ENCODE peak calls at places on chromosomes 6 and 20, in four cellular contexts. One of them, this sample, is unnamed.

GRCh38 chr6:168061269-168062210 is 17.5 kb downstream of the FRMD1 start:
- DNase-seq in colonic mucosa: no peak
- DNase-seq in kidney epithelial cell: no peak
- DNase-seq in GM23338: no peak
- DNase-seq in this sample: no peak

GRCh38 chr6:135820340-135820739 is 31.2 kb upstream of the PDE7B start:
- DNase-seq in kidney epithelial cell: no peak
- DNase-seq in GM23338: no peak
- DNase-seq in colonic mucosa: no peak
- DNase-seq in this sample: no peak

GRCh38 chr6:124780621-124781020 is 181.6 kb upstream of the RNF217 start:
- DNase-seq in GM23338: no peak
- DNase-seq in colonic mucosa: no peak
- DNase-seq in kidney epithelial cell: peak; percentile 14
- DNase-seq in this sample: no peak

GRCh38 chr6:6851059-6851658 is 256.6 kb upstream of the RREB1 start:
- DNase-seq in kidney epithelial cell: peak; percentile 57
- DNase-seq in colonic mucosa: peak; percentile 67
- DNase-seq in GM23338: no peak
- DNase-seq in this sample: peak; percentile 66

GRCh38 chr6:81031429-81031828 is 721.1 kb downstream of the TENT5A start:
- DNase-seq in GM23338: no peak
- DNase-seq in colonic mucosa: no peak
- DNase-seq in kidney epithelial cell: no peak
- DNase-seq in this sample: no peak

GRCh38 chr6:157981395-157982296 is at the start of gene SYNJ2:
- DNase-seq in kidney epithelial cell: no peak
- DNase-seq in GM23338: peak; percentile 91
- DNase-seq in colonic mucosa: peak; percentile 89
- DNase-seq in this sample: no peak

GRCh38 chr6:130945401-130945919 is 117.6 kb downstream of the EPB41L2 start:
- DNase-seq in GM23338: peak; percentile 27
- DNase-seq in colonic mucosa: no peak
- DNase-seq in kidney epithelial cell: no peak
- DNase-seq in this sample: no peak

GRCh38 chr20:54084727-54085368 is 14.5 kb upstream of the BCAS1 start:
- DNase-seq in GM23338: no peak
- DNase-seq in colonic mucosa: no peak
- DNase-seq in kidney epithelial cell: no peak
- DNase-seq in this sample: no peak

GRCh38 chr20:17227669-17228623 is 1.1 kb downstream of the PCSK2 start:
- DNase-seq in GM23338: peak; percentile 87
- DNase-seq in colonic mucosa: no peak
- DNase-seq in kidney epithelial cell: no peak
- DNase-seq in this sample: no peak

GRCh38 chr6:144219056-144219685 is 66.0 kb upstream of the UTRN start:
- DNase-seq in colonic mucosa: no peak
- DNase-seq in kidney epithelial cell: peak; percentile 18
- DNase-seq in GM23338: peak; percentile 65
- DNase-seq in this sample: no peak

GRCh38 chr6:107062691-107063090 is 34.7 kb downstream of the MTRES1 start:
- DNase-seq in kidney epithelial cell: no peak
- DNase-seq in colonic mucosa: no peak
- DNase-seq in GM23338: no peak
- DNase-seq in this sample: no peak

GRCh38 chr6:5851261-5851757 is 155.4 kb downstream of the NRN1 start:
- DNase-seq in GM23338: peak; percentile 91
- DNase-seq in colonic mucosa: peak; percentile 78
- DNase-seq in kidney epithelial cell: peak; percentile 29
- DNase-seq in this sample: no peak

GRCh38 chr6:70118670-70119069 is 184.2 kb downstream of the COL9A1 start:
- DNase-seq in kidney epithelial cell: no peak
- DNase-seq in GM23338: no peak
- DNase-seq in colonic mucosa: no peak
- DNase-seq in this sample: no peak

GRCh38 chr6:31541658-31542521 is at the start of gene DDX39B:
- DNase-seq in GM23338: peak; percentile 99
- DNase-seq in colonic mucosa: peak; percentile 96
- DNase-seq in kidney epithelial cell: peak; percentile 91
- DNase-seq in this sample: peak; percentile 83

GRCh38 chr6:163963205-163964120 is 548.9 kb downstream of the QKI start:
- DNase-seq in GM23338: no peak
- DNase-seq in kidney epithelial cell: no peak
- DNase-seq in colonic mucosa: no peak
- DNase-seq in this sample: no peak

GRCh38 chr20:41344938-41345728 is 4.5 kb downstream of the LPIN3 start:
- DNase-seq in kidney epithelial cell: no peak
- DNase-seq in colonic mucosa: no peak
- DNase-seq in GM23338: no peak
- DNase-seq in this sample: no peak

GRCh38 chr6:36615018-36615761 is 21.0 kb downstream of the SRSF3 start:
- DNase-seq in kidney epithelial cell: no peak
- DNase-seq in GM23338: peak; percentile 81
- DNase-seq in colonic mucosa: peak; percentile 40
- DNase-seq in this sample: no peak

GRCh38 chr6:34176261-34177031 is 30.6 kb upstream of the GRM4 start:
- DNase-seq in GM23338: no peak
- DNase-seq in colonic mucosa: no peak
- DNase-seq in kidney epithelial cell: no peak
- DNase-seq in this sample: no peak

GRCh38 chr20:60447703-60448102 is 489.5 kb downstream of the CDH26 start:
- DNase-seq in GM23338: no peak
- DNase-seq in colonic mucosa: no peak
- DNase-seq in kidney epithelial cell: no peak
- DNase-seq in this sample: no peak

GRCh38 chr6:169789146-169789943 is 37.9 kb downstream of the ERMARD start:
- DNase-seq in colonic mucosa: no peak
- DNase-seq in kidney epithelial cell: no peak
- DNase-seq in GM23338: peak; percentile 27
- DNase-seq in this sample: no peak

DNA sequence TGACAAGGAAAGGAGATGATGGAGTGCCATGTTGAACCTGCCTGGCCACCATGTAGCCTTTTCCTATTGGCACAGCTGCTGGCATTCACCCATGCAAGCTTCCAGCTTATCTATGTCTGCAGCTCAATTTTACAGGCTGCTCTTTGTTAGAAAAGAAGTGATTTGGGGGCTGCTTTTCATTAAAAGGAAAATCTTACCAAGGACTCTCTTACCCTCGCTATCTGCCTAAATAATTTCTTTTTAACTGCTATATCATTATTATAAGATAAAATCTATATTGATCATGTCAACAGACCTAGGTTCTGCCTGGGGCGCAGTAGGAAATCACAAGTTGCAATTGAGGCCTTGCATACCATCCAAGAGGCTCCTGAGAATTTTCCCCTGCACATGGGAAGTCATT is 167.2 kb downstream of the SYNDIG1 start:
- DNase-seq in kidney epithelial cell: no peak
- DNase-seq in GM23338: no peak
- DNase-seq in colonic mucosa: no peak
- DNase-seq in this sample: no peak
- H3K4me3 ChIP-seq in kidney epithelial cell: no peak overlapping the region
- H3K4me3 ChIP-seq in GM23338: no peak overlapping the region
- H3K4me3 ChIP-seq in colonic mucosa: no peak overlapping the region
- H3K4me3 ChIP-seq in this sample: no peak overlapping the region

GRCh38 chr6:15058200-15059070 is 187.4 kb upstream of the JARID2 start:
- DNase-seq in GM23338: peak; percentile 48
- DNase-seq in colonic mucosa: no peak
- DNase-seq in kidney epithelial cell: no peak
- DNase-seq in this sample: no peak
- TF ChIP-seq CTCF in GM23338: peak; percentile 62
- TF ChIP-seq CTCF in colonic mucosa: no peak
- TF ChIP-seq CTCF in kidney epithelial cell: no peak
- TF ChIP-seq CTCF in this sample: no peak

GRCh38 chr20:10986586-10986985 is 312.8 kb upstream of the JAG1 start:
- DNase-seq in kidney epithelial cell: no peak
- DNase-seq in GM23338: no peak
- DNase-seq in colonic mucosa: no peak
- DNase-seq in this sample: no peak

GRCh38 chr20:10984899-10985298 is 311.1 kb upstream of the JAG1 start:
- DNase-seq in colonic mucosa: no peak
- DNase-seq in GM23338: no peak
- DNase-seq in kidney epithelial cell: no peak
- DNase-seq in this sample: no peak

GRCh38 chr20:10982692-10983091 is 308.9 kb upstream of the JAG1 start:
- DNase-seq in colonic mucosa: peak; percentile 25
- DNase-seq in kidney epithelial cell: peak; percentile 87
- DNase-seq in GM23338: no peak
- DNase-seq in this sample: peak; percentile 88

GRCh38 chr20:10985536-10985935 is 311.7 kb upstream of the JAG1 start:
- DNase-seq in kidney epithelial cell: no peak
- DNase-seq in GM23338: no peak
- DNase-seq in colonic mucosa: no peak
- DNase-seq in this sample: peak; percentile 62

DNA sequence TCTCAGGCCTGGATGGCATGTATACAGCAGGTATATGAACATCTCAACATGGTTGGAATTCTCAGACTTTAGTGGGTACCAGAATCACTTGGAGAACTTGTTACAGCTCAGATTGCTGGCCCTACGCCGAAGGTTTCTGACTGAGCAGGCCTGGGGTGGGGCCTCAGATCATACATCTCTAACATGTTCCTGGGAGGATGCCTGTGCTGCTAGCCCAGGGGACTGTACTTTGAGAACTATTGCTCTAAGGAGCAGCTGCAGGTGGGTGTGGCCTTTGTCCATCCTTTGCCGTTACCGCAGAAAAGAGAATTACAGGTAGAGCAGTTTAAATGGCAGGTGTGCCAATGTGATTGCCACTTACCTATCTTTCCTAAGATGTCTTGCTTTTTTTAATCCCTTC is 310.5 kb upstream of the JAG1 start:
- DNase-seq in GM23338: no peak
- DNase-seq in colonic mucosa: peak; percentile 41
- DNase-seq in kidney epithelial cell: no peak
- DNase-seq in this sample: no peak
- H3K4me3 ChIP-seq in GM23338: no peak overlapping the region
- H3K4me3 ChIP-seq in colonic mucosa: no peak overlapping the region
- H3K4me3 ChIP-seq in kidney epithelial cell: no peak overlapping the region
- H3K4me3 ChIP-seq in this sample: no peak overlapping the region

DNA sequence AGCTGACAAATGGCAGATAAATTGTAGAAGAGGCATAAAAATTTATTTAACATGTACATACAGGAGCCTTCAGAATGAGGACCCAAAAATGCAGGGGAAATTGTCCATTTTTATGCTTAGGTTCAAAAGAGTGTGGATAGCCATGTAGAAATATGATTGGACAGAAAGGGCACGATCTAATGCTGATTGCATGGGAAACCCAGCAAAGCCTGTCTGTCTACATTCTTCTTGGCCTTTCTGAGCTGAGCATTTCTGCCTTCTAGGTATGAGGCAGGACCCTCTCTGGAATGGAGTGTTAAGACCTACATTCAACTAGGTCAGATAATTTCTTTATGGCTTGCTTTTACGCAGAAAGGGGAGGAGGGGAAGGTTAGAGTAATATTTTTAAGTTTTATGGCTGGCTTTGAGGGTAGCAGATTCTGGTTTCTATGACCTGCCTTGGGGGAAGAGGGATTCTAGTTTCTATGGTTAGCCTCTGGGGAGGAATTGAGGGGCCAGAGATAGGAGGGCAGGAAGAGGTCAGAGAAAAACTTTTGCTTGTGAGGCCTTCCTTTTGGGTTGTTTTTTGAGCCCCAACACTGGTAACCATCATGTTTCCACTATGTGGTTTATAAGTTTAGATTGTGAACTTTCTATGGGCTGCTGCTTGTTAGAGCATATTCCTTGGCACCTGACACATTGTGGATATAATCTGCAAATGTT is 63.5 kb downstream of the LYRM2 start:
- DNase-seq in colonic mucosa: no peak
- DNase-seq in kidney epithelial cell: no peak
- DNase-seq in GM23338: no peak
- DNase-seq in this sample: no peak
- TF ChIP-seq CTCF in colonic mucosa: no peak
- TF ChIP-seq CTCF in kidney epithelial cell: no peak
- TF ChIP-seq CTCF in GM23338: no peak
- TF ChIP-seq CTCF in this sample: no peak

DNA sequence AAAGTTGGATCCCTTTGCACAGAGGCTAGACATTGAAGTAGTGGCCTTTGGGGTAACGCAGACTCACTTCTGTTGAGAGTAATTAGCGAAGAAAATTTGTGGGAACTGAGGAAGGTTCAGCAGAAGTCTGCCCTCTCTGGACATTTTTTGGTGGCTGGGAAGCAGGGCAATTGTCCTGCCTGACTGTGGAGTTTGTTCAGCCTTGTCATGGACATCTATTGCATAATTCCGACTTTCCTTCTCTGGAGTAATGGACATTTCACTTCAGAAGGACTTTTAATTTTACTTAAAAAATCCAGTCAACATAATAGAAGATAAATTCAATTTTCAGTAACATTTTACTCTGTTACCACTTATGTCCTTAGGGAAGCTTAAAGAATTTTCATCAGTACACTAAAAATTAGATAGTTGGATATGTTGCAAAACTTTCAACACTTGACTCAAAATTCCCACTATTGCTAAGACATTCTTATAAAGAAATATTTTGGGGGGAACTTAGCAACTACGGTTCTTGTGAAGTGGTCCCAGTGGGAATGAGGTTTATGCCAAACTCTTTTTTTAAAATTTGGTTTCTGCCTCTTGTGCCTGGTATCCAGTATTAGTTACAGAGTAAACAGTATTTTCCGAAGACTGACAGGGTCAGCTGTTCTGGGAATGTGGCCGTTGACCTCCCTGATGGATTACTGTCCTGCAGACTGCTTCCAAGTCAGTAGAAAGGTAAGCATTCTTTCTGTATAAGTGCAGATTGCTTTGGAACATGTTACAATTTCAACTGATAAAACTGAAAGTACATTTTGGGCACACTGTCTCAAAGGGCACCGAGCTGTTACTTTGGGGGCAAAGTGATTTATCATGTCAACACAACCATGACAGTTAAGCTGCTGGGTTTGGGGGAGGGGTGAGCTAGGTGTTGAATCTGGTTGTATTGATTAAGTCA is 100.6 kb upstream of the MLIP start:
- DNase-seq in GM23338: no peak
- DNase-seq in colonic mucosa: no peak
- DNase-seq in kidney epithelial cell: no peak
- DNase-seq in this sample: no peak
- H3K4me3 ChIP-seq in GM23338: no peak overlapping the region
- H3K4me3 ChIP-seq in colonic mucosa: no peak overlapping the region
- H3K4me3 ChIP-seq in kidney epithelial cell: no peak overlapping the region
- H3K4me3 ChIP-seq in this sample: peak overlapping the region; percentile 6

GRCh38 chr6:55578537-55579363 is at the start of gene HMGCLL1:
- DNase-seq in GM23338: peak; percentile 88
- DNase-seq in kidney epithelial cell: peak; percentile 1
- DNase-seq in colonic mucosa: peak; percentile 26
- DNase-seq in this sample: no peak
- TF ChIP-seq CTCF in GM23338: no peak
- TF ChIP-seq CTCF in kidney epithelial cell: peak; percentile 9
- TF ChIP-seq CTCF in colonic mucosa: no peak
- TF ChIP-seq CTCF in this sample: no peak